ENCODE peak calls at places on chromosomes 12 and 14, in four cellular contexts. Y, T, I and G are unnamed samples.

GRCh38 chr14:61671086-61671485 is 24.2 kb upstream of the HIF1A start:
- DNase-seq in T (no peak), Y (no peak), I (no peak), G (no peak)

GRCh38 chr14:51458563-51458955 is 193.2 kb upstream of the FRMD6 start:
- DNase-seq in Y (no peak), I (no peak), T (no peak), G (peak)

GRCh38 chr12:129393357-129393937 is 510.4 kb downstream of the TMEM132D start:
- DNase-seq in T (no peak), Y (peak), I (no peak), G (no peak)

GRCh38 chr14:68775614-68776126 is 17.2 kb downstream of the ZFP36L1 start:
- DNase-seq in Y (no peak), T (no peak), I (no peak), G (no peak)

GRCh38 chr12:25769076-25769945 is 189.2 kb upstream of the RASSF8 start:
- DNase-seq in T (no peak), I (no peak), Y (no peak), G (peak)

GRCh38 chr12:78002878-78003277 is 172.2 kb downstream of the NAV3 start:
- DNase-seq in I (peak), T (no peak), Y (no peak), G (no peak)

GRCh38 chr12:84825149-84825548 is 87.5 kb downstream of the SLC6A15 start:
- DNase-seq in T (no peak), Y (no peak), I (no peak), G (no peak)

GRCh38 chr12:90943248-90943647 is 11.7 kb downstream of the CCER1 start:
- DNase-seq in Y (no peak), I (no peak), T (no peak), G (no peak)

GRCh38 chr12:132582582-132583279 is 27.7 kb downstream of the LRCOL1 start:
- DNase-seq in Y (no peak), I (no peak), T (no peak), G (no peak)

GRCh38 chr12:11513288-11513687 is 117.9 kb upstream of the PRB2 start:
- DNase-seq in Y (no peak), T (no peak), I (no peak), G (no peak)

GRCh38 chr12:74391283-74391682 is 146.4 kb upstream of the ATXN7L3B start:
- DNase-seq in T (no peak), Y (no peak), I (no peak), G (no peak)

GRCh38 chr14:100594625-100594951 is 7.4 kb upstream of the BEGAIN start:
- DNase-seq in I (no peak), Y (no peak), T (no peak), G (no peak)